ENCODE peak calls at places on chromosomes 5 and 9, in five cellular contexts. O is prostate gland; X is MV-4-11; Y is aorta; M is CD8-positive, alpha-beta T cell. R is an unnamed sample.

GRCh38 chr5:170301901-170302728 is 4.5 kb upstream of the LCP2 start:
- DNase-seq in O (no peak), X (no peak), Y (no peak), M (no peak), R (no peak)

GRCh38 chr5:141617128-141617527 is 1.7 kb downstream of the DIAPH1 start:
- DNase-seq in O (no peak), X (no peak), Y (no peak), M (no peak), R (no peak)

GRCh38 chr5:151017897-151018296 is 2.5 kb upstream of the GPX3 start:
- DNase-seq in O (no peak), X (no peak), Y (no peak), M (no peak), R (no peak)

GRCh38 chr9:87957839-87958238 is 16.5 kb downstream of the CDK20 start:
- DNase-seq in O (no peak), X (peak), Y (no peak), M (no peak), R (no peak)

GRCh38 chr5:73770601-73771025 is 144.6 kb downstream of the ARHGEF28 start:
- DNase-seq in O (no peak), X (no peak), Y (no peak), M (no peak), R (no peak)

GRCh38 chr9:136806067-136806466 is 1.7 kb upstream of the RABL6 start:
- DNase-seq in O (no peak), X (no peak), Y (peak), M (no peak), R (no peak)

GRCh38 chr9:96050876-96051185 is 175.3 kb downstream of the ERCC6L2 start:
- DNase-seq in O (no peak), X (no peak), Y (no peak), M (no peak), R (no peak)

GRCh38 chr5:124754206-124754927 is 7.9 kb upstream of the ZNF608 start:
- DNase-seq in O (no peak), X (no peak), Y (no peak), M (no peak), R (no peak)

GRCh38 chr9:78858266-78858665 is 561.3 kb downstream of the PSAT1 start:
- DNase-seq in O (no peak), X (no peak), Y (no peak), M (no peak), R (no peak)

GRCh38 chr9:119365291-119366027 is 3.8 kb downstream of the BRINP1 start:
- DNase-seq in O (peak), X (peak), Y (no peak), M (no peak), R (no peak)

GRCh38 chr5:67095346-67095871 is 101.2 kb downstream of the CD180 start:
- DNase-seq in O (peak), X (no peak), Y (peak), M (no peak), R (no peak)